ENCODE peak calls at places on chromosomes 6 and 20, in eight cellular contexts. F is CD4-positive, CD25-positive, alpha-beta regulatory T cell; L is tibial artery; K is psoas muscle; Q is left ventricle myocardium inferior; M is small intestine; T is adrenal gland; U is right cardiac atrium. N is an unnamed sample. For H3K9me3, the result is how much of the 10 kb centered on the place peaks cover.

GRCh38 chr6:118679293-118679692 is 27.9 kb upstream of the CEP85L start:
- DNase-seq in T (no peak), U (no peak), F (no peak), K (no peak), M (no peak), L (no peak), Q (no peak), N (no peak)

GRCh38 chr6:37516920-37517405 is 17.3 kb upstream of the CCDC167 start:
- DNase-seq in Q (no peak), K (no peak), L (no peak), F (no peak), M (peak), T (no peak), U (no peak), N (no peak)

GRCh38 chr6:43878823-43879495 is 108.9 kb downstream of the VEGFA start:
- DNase-seq in U (peak), T (peak), M (no peak), K (peak), F (no peak), Q (peak), L (no peak), N (no peak)

GRCh38 chr6:132499757-132500156 is 13.2 kb downstream of the STX7 start:
- DNase-seq in K (no peak), T (no peak), F (no peak), L (no peak), U (no peak), M (no peak), Q (no peak), N (no peak)

GRCh38 chr6:1315560-1316386 is 3.9 kb downstream of the FOXQ1 start:
- DNase-seq in T (no peak), K (no peak), L (no peak), Q (no peak), U (no peak), F (peak), M (no peak), N (no peak)

GRCh38 chr6:108903796-108904195 is 55.6 kb downstream of the ARMC2 start:
- DNase-seq in K (no peak), U (no peak), F (no peak), L (no peak), M (peak), T (no peak), Q (no peak), N (no peak)

GRCh38 chr6:44867561-44868334 is 460.4 kb upstream of the RUNX2 start:
- DNase-seq in T (no peak), Q (no peak), F (no peak), U (no peak), L (no peak), K (no peak), M (no peak), N (no peak)

GRCh38 chr6:124795879-124796838 is 166.1 kb upstream of the RNF217 start:
- DNase-seq in F (no peak), K (peak), U (peak), M (no peak), Q (peak), T (peak), L (no peak), N (no peak)

GRCh38 chr20:9294081-9294480 is 220.3 kb upstream of the LAMP5 start:
- DNase-seq in K (no peak), L (no peak), T (no peak), M (no peak), U (no peak), Q (no peak), F (peak), N (no peak)

GRCh38 chr20:45090481-45090880 is 10.4 kb downstream of the KCNS1 start:
- DNase-seq in F (no peak), M (no peak), K (no peak), U (no peak), Q (no peak), L (no peak), T (no peak), N (no peak)

GRCh38 chr20:58649288-58650180 is 1.5 kb upstream of the STX16 start:
- DNase-seq in T (peak), Q (peak), L (peak), F (peak), K (peak), U (peak), M (peak), N (no peak)

GRCh38 chr6:155949256-155949655 is 493.6 kb upstream of the NOX3 start:
- DNase-seq in K (no peak), T (no peak), M (no peak), F (no peak), L (no peak), U (no peak), Q (no peak), N (no peak)

GRCh38 chr6:47308674-47309325 is 905 bp downstream of the TNFRSF21 start:
- DNase-seq in U (peak), T (no peak), F (no peak), K (peak), M (peak), Q (peak), L (no peak), N (no peak)

GRCh38 chr6:99746261-99746895 is 139.7 kb downstream of the PRDM13 start:
- DNase-seq in T (peak), U (peak), Q (no peak), L (peak), F (peak), M (peak), K (peak), N (no peak)

GRCh38 chr6:31293343-31293742 is 21.5 kb upstream of the HLA-C start:
- DNase-seq in K (no peak), F (no peak), L (no peak), Q (no peak), U (no peak), T (no peak), M (no peak), N (no peak)

GRCh38 chr6:43773981-43774775 is 4.2 kb downstream of the VEGFA start:
- DNase-seq in M (no peak), L (no peak), U (no peak), F (no peak), T (no peak), K (peak), Q (no peak), N (no peak)

GRCh38 chr20:10668677-10669368 is 5.0 kb downstream of the JAG1 start:
- DNase-seq in U (no peak), M (no peak), L (no peak), T (no peak), Q (no peak), F (no peak), K (no peak), N (no peak)

GRCh38 chr6:5081955-5082354 is 3.2 kb upstream of the PPP1R3G start:
- DNase-seq in T (no peak), L (no peak), M (no peak), K (no peak), Q (no peak), U (no peak), F (no peak), N (no peak)

GRCh38 chr20:1618954-1619550 is 757 bp downstream of the SIRPB1 start:
- DNase-seq in K (no peak), Q (no peak), T (no peak), F (no peak), M (no peak), L (no peak), U (no peak), N (no peak)

GRCh38 chr6:150452642-150453243 is 83.9 kb downstream of the IYD start:
- DNase-seq in U (peak), F (no peak), L (peak), Q (peak), M (no peak), K (peak), T (peak), N (no peak)

GRCh38 chr20:45041464-45042337 is 59.2 kb downstream of the KCNS1 start:
- DNase-seq in M (peak), K (no peak), L (no peak), Q (no peak), U (no peak), F (no peak), T (no peak), N (no peak)

GRCh38 chr6:88908598-88909548 is 54.5 kb downstream of the RNGTT start:
- DNase-seq in M (no peak), Q (peak), K (no peak), T (no peak), U (peak), L (no peak), F (peak), N (no peak)

GRCh38 chr20:44204156-44204831 is 6.3 kb downstream of the OSER1 start:
- DNase-seq in F (no peak), T (no peak), K (no peak), U (no peak), L (no peak), Q (no peak), M (peak), N (no peak)

GRCh38 chr6:77633993-77634392 is 18.8 kb upstream of the MEI4 start:
- DNase-seq in T (no peak), F (no peak), K (no peak), M (no peak), Q (no peak), L (no peak), U (no peak), N (no peak)

GRCh38 chr6:163412345-163412744 is 2.2 kb upstream of the QKI start:
- DNase-seq in Q (no peak), M (no peak), K (no peak), U (no peak), T (no peak), L (no peak), F (peak), N (no peak)

GRCh38 chr6:117711369-117711768 is 36.1 kb downstream of the NUS1 start:
- DNase-seq in U (no peak), T (no peak), K (no peak), M (no peak), Q (no peak), F (peak), L (no peak), N (no peak)

GRCh38 chr20:17684077-17684888 is 2.2 kb upstream of the RRBP1 start:
- DNase-seq in K (no peak), M (peak), F (no peak), Q (no peak), U (no peak), L (no peak), T (no peak), N (no peak)

GRCh38 chr20:57326667-57327455 is 2.7 kb upstream of the SPO11 start:
- DNase-seq in U (peak), K (no peak), F (no peak), T (no peak), L (no peak), M (peak), Q (no peak), N (no peak)

GRCh38 chr6:2432258-2432657 is 186.9 kb upstream of the GMDS start:
- DNase-seq in M (no peak), F (no peak), Q (no peak), T (no peak), L (no peak), K (no peak), U (no peak), N (no peak)

GRCh38 chr6:31175961-31176360 is 5.5 kb upstream of the POU5F1 start:
- DNase-seq in T (no peak), M (no peak), F (no peak), L (no peak), K (no peak), U (no peak), Q (no peak), N (no peak)

GRCh38 chr20:53738945-53739798 is 145.5 kb upstream of the ZNF217 start:
- DNase-seq in T (no peak), M (peak), L (no peak), Q (no peak), K (no peak), U (no peak), F (no peak), N (no peak)

GRCh38 chr20:49043000-49043399 is 3.1 kb upstream of the CSE1L start:
- DNase-seq in K (no peak), M (no peak), U (no peak), Q (no peak), F (no peak), L (no peak), T (no peak), N (no peak)

DNA sequence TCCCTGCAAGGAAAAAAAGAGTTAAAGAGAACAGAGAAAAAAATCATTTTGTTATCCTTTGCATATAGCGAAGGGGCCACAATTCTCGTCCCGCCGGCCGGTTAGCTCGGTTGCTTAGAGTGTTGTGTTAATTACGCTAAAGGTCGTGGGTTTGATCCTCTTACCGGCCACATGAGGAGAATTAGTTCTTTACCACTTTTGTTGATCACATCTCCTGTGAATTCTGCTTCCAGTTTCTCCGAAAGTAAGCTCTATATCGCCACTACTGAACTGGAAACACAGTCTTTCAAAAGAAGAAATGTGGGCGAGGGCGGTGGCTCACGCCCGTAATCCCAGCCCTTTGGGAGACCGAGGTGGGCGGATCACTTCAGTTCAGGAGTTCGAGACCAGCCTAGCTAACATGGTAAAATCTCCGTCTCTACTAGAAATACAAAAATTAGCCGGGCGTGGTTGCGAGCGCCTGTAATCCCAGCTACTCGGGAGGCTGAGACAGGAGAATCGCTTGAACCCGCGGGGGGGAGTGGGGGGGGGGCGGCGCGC is 13.4 kb downstream of the PRSS16 start:
- DNase-seq in K (no peak), T (no peak), F (no peak), L (no peak), Q (no peak), U (no peak), M (no peak), N (no peak)
- H3K4me3 ChIP-seq in K (no peak), T (no peak), F (no peak), L (no peak), Q (no peak), U (no peak), M (no peak), N (no peak)

GRCh38 chr20:31410011-31410410 is 4.0 kb upstream of the DEFB121 start:
- DNase-seq in T (no peak), K (no peak), Q (no peak), L (no peak), M (no peak), F (no peak), U (no peak), N (no peak)
- H3K9me3 ChIP-seq in T (under half), K (under half), Q (under half), L (under half), M (under half), F (under half), U (under half), N (under half)

GRCh38 chr20:63003546-63003945 is 3.2 kb downstream of the BHLHE23 start:
- DNase-seq in F (no peak), U (peak), M (no peak), K (no peak), Q (no peak), L (no peak), T (no peak), N (no peak)
- H3K4me3 ChIP-seq in F (no peak), U (no peak), M (no peak), K (no peak), Q (no peak), L (no peak), T (no peak), N (no peak)

GRCh38 chr6:80939480-80939879 is 813.0 kb downstream of the TENT5A start:
- DNase-seq in U (no peak), K (no peak), Q (no peak), L (no peak), F (no peak), T (no peak), M (no peak), N (no peak)

GRCh38 chr6:80932364-80932763 is 820.1 kb downstream of the TENT5A start:
- DNase-seq in L (no peak), M (no peak), Q (no peak), F (no peak), U (no peak), T (no peak), K (no peak), N (no peak)

GRCh38 chr6:80939936-80940335 is 812.5 kb downstream of the TENT5A start:
- DNase-seq in K (no peak), M (no peak), U (no peak), T (no peak), Q (no peak), F (no peak), L (no peak), N (no peak)

DNA sequence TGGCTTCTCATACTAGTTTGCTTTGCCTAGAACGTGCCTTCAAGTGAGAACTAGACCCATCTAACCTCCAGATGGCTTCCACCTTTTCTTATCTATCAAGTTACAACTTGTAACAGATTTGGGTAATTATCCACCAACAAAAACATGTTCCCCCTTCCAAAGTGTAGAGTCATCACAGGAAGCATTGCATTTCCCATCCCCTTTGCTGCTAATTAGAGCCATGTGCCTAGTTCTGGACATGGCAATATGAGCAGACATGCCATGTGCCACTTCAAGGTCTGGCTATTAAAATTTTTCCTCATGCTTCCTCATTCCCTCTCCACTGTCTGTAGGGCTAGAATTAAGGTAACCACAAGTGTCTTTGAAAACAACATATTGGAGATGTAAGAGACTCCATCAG is 814.4 kb downstream of the TENT5A start:
- DNase-seq in M (no peak), U (no peak), K (no peak), F (no peak), T (no peak), L (no peak), Q (no peak), N (no peak)
- H3K9me3 ChIP-seq in M (under half), U (under half), K (under half), F (under half), T (under half), L (under half), Q (under half), N (under half)

DNA sequence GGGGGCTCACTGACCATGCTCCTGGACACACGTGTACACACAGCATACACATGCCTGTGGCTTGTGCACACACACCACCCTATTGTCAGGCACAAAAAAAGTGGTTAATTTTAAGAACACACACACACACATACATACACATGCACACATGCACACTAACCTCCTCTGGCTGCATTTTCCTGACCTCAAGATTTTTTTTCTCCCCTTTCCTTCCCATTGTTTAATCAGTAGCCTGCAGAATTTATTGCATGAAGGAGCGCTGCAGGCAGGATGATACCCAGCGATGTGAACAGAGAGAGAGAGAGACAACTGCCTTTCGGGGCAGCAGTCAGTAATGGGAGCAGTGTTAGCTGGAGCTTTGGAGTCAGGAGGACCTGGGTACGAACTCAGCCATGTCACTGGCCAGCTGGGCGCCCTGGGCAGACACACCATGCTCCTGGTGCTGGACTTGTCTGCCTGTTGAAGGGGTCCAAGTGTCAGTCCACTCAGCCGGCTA is 990 bp upstream of the TRAF3IP2 start:
- DNase-seq in T (no peak), F (peak), K (no peak), Q (no peak), U (no peak), L (no peak), M (peak), N (no peak)
- H3K4me3 ChIP-seq in T (no peak), F (peak), K (peak), Q (peak), U (peak), L (peak), M (peak), N (peak)

GRCh38 chr6:160004018-160004417 is 35.1 kb downstream of the IGF2R start:
- DNase-seq in F (no peak), T (no peak), L (no peak), U (no peak), Q (no peak), M (no peak), K (no peak), N (no peak)
- H3K9me3 ChIP-seq in F (under half), T (under half), L (under half), U (under half), Q (under half), M (under half), K (under half), N (under half)

GRCh38 chr6:131060311-131060710 is 2.7 kb downstream of the EPB41L2 start:
- DNase-seq in L (no peak), F (no peak), K (no peak), M (no peak), Q (no peak), T (no peak), U (no peak), N (no peak)
- H3K4me3 ChIP-seq in L (no peak), F (no peak), K (no peak), M (no peak), Q (peak), T (no peak), U (no peak), N (no peak)

GRCh38 chr20:37914672-37915433 is 11.9 kb downstream of the VSTM2L start:
- DNase-seq in K (no peak), Q (no peak), F (peak), U (peak), L (no peak), T (no peak), M (no peak), N (no peak)
- H3K9me3 ChIP-seq in K (under half), Q (under half), F (under half), U (under half), L (under half), T (under half), M (under half), N (under half)

GRCh38 chr20:22407237-22408193 is 176.9 kb downstream of the FOXA2 start:
- DNase-seq in K (no peak), L (no peak), T (no peak), M (no peak), F (no peak), U (no peak), Q (no peak), N (no peak)

GRCh38 chr20:22404609-22405170 is 179.7 kb downstream of the FOXA2 start:
- DNase-seq in K (no peak), L (no peak), Q (no peak), T (no peak), U (no peak), F (no peak), M (no peak), N (no peak)

GRCh38 chr20:22402990-22403859 is 181.1 kb downstream of the FOXA2 start:
- DNase-seq in U (no peak), Q (no peak), M (no peak), T (no peak), L (no peak), F (no peak), K (no peak), N (no peak)

GRCh38 chr20:22402550-22402949 is 181.8 kb downstream of the FOXA2 start:
- DNase-seq in T (no peak), M (no peak), U (no peak), K (no peak), F (no peak), Q (no peak), L (no peak), N (no peak)

DNA sequence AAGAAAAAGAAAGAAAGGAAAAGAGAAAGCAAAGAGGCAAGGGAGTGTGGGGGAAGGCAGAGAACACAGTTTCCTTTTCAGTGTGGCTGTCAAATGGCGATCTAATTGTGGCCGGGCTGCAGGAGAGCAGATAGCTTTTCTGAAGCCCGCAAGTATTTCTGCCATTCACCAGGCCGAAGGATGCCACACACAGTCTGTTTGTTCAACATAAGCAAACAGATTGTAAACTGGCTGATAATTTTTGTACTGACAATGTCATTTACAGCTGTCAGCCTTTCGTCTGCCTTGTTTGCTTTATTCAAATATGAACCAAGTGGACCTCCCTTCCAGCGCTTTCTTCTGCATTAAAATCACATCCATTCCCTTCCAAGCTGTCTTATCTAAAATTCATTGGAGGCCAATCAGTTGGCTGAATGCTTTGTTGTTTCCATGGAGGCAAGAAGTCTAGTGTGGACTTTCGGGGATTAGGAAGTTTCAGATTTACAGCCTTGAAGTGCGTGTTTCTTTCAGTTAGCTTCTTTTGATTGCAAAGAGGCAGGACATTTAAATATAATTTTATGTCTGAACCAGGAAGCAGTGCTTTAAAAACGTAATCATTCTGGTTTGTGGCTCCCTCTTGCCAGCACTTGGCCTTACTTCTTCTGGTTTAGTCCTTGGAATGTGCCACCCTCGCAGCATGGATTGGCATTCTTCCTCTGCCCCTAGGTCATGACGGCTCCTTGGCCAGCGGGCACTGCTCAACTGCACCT is 180.3 kb downstream of the FOXA2 start:
- DNase-seq in U (peak), Q (no peak), K (no peak), L (no peak), F (no peak), M (peak), T (no peak), N (no peak)
- H3K4me3 ChIP-seq in U (peak), Q (peak), K (peak), L (peak), F (no peak), M (peak), T (no peak), N (peak)

GRCh38 chr6:169692516-169692915 is 9.3 kb downstream of the WDR27 start:
- DNase-seq in K (no peak), Q (no peak), M (no peak), T (no peak), F (no peak), L (no peak), U (no peak), N (no peak)
- H3K9me3 ChIP-seq in K (under half), Q (under half), M (under half), T (under half), F (under half), L (under half), U (under half), N (under half)

N was measured in esophagus squamous epithelium.